ENCODE peak calls at places on chromosomes 2 and 18, in seven cellular contexts. S is H1, P is GM23338, K is stomach, H is upper lobe of left lung, R is spleen, V is K562. J is an unnamed sample.

GRCh38 chr18:79470547-79470946 is 74.8 kb downstream of the NFATC1 start:
- DNase-seq in S (no peak), P (no peak), K (no peak), H (peak; percentile 77), R (no peak), V (no peak), J (no peak)

GRCh38 chr18:75839041-75839440 is 411.5 kb upstream of the SMIM21 start:
- DNase-seq in S (peak; percentile 2), P (no peak), K (no peak), H (no peak), R (no peak), V (no peak), J (peak; percentile 40)

GRCh38 chr2:12929806-12930205 is 213.1 kb downstream of the TRIB2 start:
- DNase-seq in S (no peak), P (peak; percentile 11), K (no peak), H (no peak), R (no peak), V (no peak), J (no peak)

GRCh38 chr2:48442610-48443360 is 87.2 kb upstream of the STON1 start:
- DNase-seq in S (no peak), P (no peak), K (no peak), H (no peak), R (no peak), V (no peak), J (no peak)

GRCh38 chr2:70181363-70181956 is 9.4 kb downstream of the C2orf42 start:
- DNase-seq in S (no peak), P (no peak), K (peak; percentile 34), H (no peak), R (peak; percentile 78), V (no peak), J (no peak)

GRCh38 chr2:118697771-118698170 is 149.7 kb downstream of the EN1 start:
- DNase-seq in S (no peak), P (no peak), K (no peak), H (no peak), R (no peak), V (no peak), J (no peak)

GRCh38 chr2:88690591-88691338 is 708 bp upstream of the RPIA start:
- DNase-seq in S (no peak), P (peak; percentile 54), K (peak; percentile 53), H (no peak), R (peak; percentile 87), V (peak; percentile 67), J (no peak)

GRCh38 chr18:79531386-79531785 is 135.7 kb downstream of the NFATC1 start:
- DNase-seq in S (no peak), P (no peak), K (no peak), H (no peak), R (peak; percentile 56), V (no peak), J (peak; percentile 62)

GRCh38 chr2:21333694-21334093 is 209.9 kb downstream of the TDRD15 start:
- DNase-seq in S (no peak), P (no peak), K (no peak), H (no peak), R (no peak), V (no peak), J (no peak)

GRCh38 chr2:21042958-21043743 is 722 bp downstream of the APOB start:
- DNase-seq in S (peak; percentile 89), P (peak; percentile 87), K (peak; percentile 74), H (peak; percentile 86), R (peak; percentile 90), V (peak; percentile 77), J (peak; percentile 77)

GRCh38 chr2:206851511-206851910 is 86.1 kb downstream of the FASTKD2 start:
- DNase-seq in S (no peak), P (no peak), K (no peak), H (no peak), R (no peak), V (no peak), J (no peak)

GRCh38 chr2:217802876-217803638 is 199.7 kb downstream of the TNS1 start:
- DNase-seq in S (no peak), P (no peak), K (no peak), H (no peak), R (peak; percentile 61), V (no peak), J (peak; percentile 65)

GRCh38 chr2:241254904-241255351 is 60.5 kb downstream of the HDLBP start:
- DNase-seq in S (no peak), P (no peak), K (no peak), H (no peak), R (no peak), V (no peak), J (peak; percentile 33)

DNA sequence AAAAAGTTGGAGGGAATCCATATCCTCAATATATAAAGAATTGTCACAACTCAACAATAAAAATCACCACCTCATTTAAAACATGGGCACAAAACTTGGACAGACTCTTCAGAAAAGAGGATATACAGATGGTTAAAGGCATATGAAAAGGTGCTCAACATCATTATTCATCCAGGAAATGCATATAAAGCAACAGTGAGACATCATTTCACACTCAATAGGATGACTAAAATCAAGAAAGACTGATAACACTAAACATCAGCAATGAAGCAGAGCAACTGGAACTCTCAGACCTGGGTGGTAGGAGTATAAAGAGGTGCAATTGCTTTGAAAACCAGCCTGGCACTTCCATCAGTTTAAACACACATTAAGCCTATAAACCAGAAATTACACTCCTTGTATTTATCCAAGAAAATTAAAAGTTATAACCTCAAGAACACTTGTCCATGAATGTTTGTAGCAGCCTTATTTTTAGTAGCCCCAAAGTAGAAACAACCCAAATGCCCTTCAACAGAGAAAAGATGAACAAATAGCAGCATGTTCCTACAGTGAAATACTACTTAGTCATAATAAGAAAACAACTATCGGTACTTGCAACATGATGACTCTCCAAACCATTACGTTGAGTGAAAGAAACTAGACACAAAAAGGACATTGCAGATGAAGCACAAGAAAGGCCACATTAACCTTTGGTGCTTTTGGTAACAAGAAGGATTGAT is 79.1 kb upstream of the TANC1 start:
- DNase-seq in S (no peak), P (no peak), K (no peak), H (no peak), R (no peak), V (no peak), J (no peak)
- H3K4me1 ChIP-seq in S (no peaks in the 10 kb centered on the region), P (no peaks in the 10 kb centered on the region), K (no peaks in the 10 kb centered on the region), H (no peaks in the 10 kb centered on the region), R (no peaks in the 10 kb centered on the region), V (no peaks in the 10 kb centered on the region), J (peaks cover 4% of the 10 kb centered on the region)

DNA sequence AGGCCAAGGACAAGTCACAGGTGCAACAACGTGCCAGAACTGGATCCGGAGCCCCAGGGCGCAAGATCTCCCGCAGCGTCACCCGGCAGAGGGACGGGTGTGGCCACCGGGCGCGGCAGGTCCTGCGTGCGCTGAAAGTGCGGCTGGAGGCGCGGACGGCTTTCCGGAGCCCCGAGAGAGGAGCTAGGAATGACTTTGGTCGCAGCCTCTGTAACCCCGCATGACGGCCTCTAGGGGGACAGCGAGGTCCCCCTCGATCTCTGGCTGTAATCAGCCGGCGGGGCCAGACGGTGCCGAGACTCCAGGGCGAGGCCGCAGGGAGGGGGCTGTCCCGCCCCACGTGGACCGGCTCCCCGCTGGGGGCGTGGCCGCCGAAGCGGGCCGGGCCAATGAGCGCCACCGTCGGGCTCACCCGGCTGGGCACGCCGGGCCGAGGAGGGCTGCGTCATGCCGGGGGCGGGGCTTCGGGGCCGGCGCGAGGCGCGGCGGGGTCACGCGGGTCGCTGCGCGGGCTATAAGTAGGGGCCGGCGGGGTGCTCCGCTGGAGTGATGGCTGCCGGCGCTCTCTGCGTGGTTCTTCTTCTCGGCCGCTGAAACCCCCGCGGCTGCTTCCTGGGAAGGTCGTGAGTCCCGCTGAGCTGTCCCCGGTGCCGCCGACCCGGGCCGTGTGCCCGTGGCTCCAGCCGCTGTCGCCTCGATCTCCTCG is at the start of gene SLC20A1:
- DNase-seq in S (peak; percentile 98), P (peak; percentile 96), K (peak; percentile 97), H (peak; percentile 100), R (peak; percentile 100), V (peak; percentile 98), J (peak; percentile 97)
- TF ChIP-seq POLR2AphosphoS5 in S (peak; percentile 88), P (peak; percentile 67), K (peak; percentile 98), H (peak; percentile 76), R (peak; percentile 98), V (peak; percentile 91), J (peak; percentile 97)

GRCh38 chr2:42855221-42855970 is 63.0 kb upstream of the HAAO start:
- DNase-seq in S (no peak), P (no peak), K (no peak), H (no peak), R (peak; percentile 66), V (no peak), J (peak; percentile 54)

GRCh38 chr2:42858140-42859005 is 66.0 kb upstream of the HAAO start:
- DNase-seq in S (no peak), P (no peak), K (no peak), H (no peak), R (peak; percentile 48), V (no peak), J (peak; percentile 57)

GRCh38 chr2:42856106-42856860 is 63.9 kb upstream of the HAAO start:
- DNase-seq in S (no peak), P (no peak), K (no peak), H (peak; percentile 68), R (peak; percentile 66), V (no peak), J (peak; percentile 48)

GRCh38 chr2:42859006-42859552 is 66.7 kb upstream of the HAAO start:
- DNase-seq in S (peak; percentile 94), P (peak; percentile 81), K (peak; percentile 83), H (no peak), R (no peak), V (peak; percentile 81), J (peak; percentile 63)

DNA sequence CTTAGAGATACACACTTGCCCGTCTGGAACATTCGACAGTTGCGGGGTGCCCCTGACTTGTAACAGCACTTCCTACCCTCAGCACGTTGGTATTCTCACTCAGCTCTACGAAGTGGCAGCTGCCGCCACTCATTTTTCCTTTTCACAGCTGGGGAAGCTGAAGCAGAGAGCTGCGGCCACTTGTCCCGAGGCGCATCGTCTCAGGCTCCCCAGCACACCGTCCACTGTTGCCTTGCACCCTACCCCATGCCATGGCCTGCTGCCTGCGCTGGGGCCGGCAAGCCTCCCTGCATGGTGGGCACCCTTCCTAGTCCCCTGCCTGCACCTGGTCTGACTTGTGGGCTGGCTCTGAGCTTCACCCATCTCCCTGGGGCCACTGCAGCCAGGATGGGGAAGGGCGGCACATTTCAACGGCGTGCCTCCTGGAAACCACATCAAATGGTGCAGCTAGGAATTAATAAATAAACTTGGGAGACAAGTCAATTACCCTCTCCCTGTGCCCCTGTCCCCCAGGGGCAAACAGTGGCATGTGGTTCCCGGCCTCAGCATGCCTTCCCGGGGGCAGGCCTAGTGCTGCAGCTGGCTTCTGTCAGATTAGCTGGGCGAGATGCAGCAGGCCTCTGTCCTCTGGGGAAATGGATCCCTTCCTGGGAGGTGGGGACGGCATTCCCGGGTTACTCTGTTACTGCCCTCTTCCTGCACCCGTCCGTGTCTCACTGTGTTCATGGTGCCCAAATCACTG is 64.7 kb upstream of the HAAO start:
- DNase-seq in S (no peak), P (no peak), K (no peak), H (peak; percentile 74), R (peak; percentile 67), V (no peak), J (peak; percentile 59)
- H3K4me1 ChIP-seq in S (no peaks in the 10 kb centered on the region), P (no peaks in the 10 kb centered on the region), K (peaks cover 2% of the 10 kb centered on the region), H (peaks cover 5% of the 10 kb centered on the region), R (no peaks in the 10 kb centered on the region), V (peaks cover 8% of the 10 kb centered on the region), J (no peaks in the 10 kb centered on the region)

DNA sequence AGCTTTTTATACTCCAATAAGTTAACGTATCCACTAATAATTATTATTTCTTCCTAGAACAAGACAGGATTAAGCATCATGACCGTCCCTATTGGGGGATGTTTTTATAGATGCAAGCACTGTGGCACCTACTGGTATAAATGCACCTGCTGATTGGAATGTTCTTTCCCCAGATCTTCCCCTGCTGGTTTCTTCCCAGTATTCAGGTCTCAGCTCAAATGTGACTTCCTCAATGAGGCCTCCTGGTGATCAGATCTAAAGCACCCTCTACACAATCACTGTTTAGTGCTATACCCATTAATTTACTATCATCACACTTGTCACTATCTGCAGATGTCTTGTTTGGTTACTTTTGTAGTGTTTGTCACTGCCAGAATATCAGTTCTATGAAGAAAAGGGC is 3.9 kb upstream of the TYMS start:
- DNase-seq in S (no peak), P (peak; percentile 27), K (no peak), H (no peak), R (no peak), V (no peak), J (no peak)
- TF ChIP-seq POLR2AphosphoS5 in S (no peak), P (no peak), K (no peak), H (no peak), R (no peak), V (no peak), J (no peak)